ENCODE peak calls at places on chromosomes 5 and 9, in seven cellular contexts. N is CD8-positive, alpha-beta memory T cell; T is effector memory CD4-positive, alpha-beta T cell; R is vagina; X is mammary epithelial cell; Z is brain microvascular endothelial cell; P is IMR-90. J is an unnamed sample.

GRCh38 chr9:109382585-109382984 is 61.7 kb upstream of the EPB41L4B start:
- DNase-seq in N (no peak), T (no peak), P (no peak), X (no peak), Z (no peak), R (no peak), J (no peak)

GRCh38 chr9:91903126-91903911 is 46.7 kb downstream of the ROR2 start:
- DNase-seq in T (no peak), X (no peak), Z (no peak), R (no peak), P (no peak), N (no peak), J (no peak)

GRCh38 chr5:124867064-124867707 is 120.7 kb upstream of the ZNF608 start:
- DNase-seq in R (no peak), N (no peak), Z (peak; percentile 3), T (no peak), X (peak; percentile 13), P (peak; percentile 37), J (no peak)

GRCh38 chr5:97986069-97986468 is 787.4 kb upstream of the RGMB start:
- DNase-seq in R (no peak), T (no peak), N (no peak), P (peak; percentile 60), Z (peak; percentile 87), X (peak; percentile 2), J (no peak)

GRCh38 chr9:2015581-2016410 is 649 bp downstream of the SMARCA2 start:
- DNase-seq in P (peak; percentile 24), X (peak; percentile 54), R (no peak), N (peak; percentile 45), Z (peak; percentile 11), T (peak; percentile 35), J (peak; percentile 48)

GRCh38 chr5:78243639-78244038 is 50.9 kb downstream of the AP3B1 start:
- DNase-seq in N (no peak), Z (peak; percentile 43), P (peak; percentile 88), X (peak; percentile 1), R (no peak), T (no peak), J (no peak)

GRCh38 chr5:169527863-169528262 is 55.7 kb upstream of the SPDL1 start:
- DNase-seq in T (no peak), N (no peak), P (no peak), R (no peak), Z (no peak), X (peak; percentile 19), J (no peak)

GRCh38 chr5:160479926-160480325 is 58.3 kb downstream of the PTTG1 start:
- DNase-seq in X (peak; percentile 53), Z (peak; percentile 87), N (no peak), P (peak; percentile 84), R (no peak), T (no peak), J (no peak)

GRCh38 chr9:12776775-12777055 is 1.9 kb downstream of the LURAP1L start:
- DNase-seq in N (no peak), P (peak; percentile 63), X (no peak), T (no peak), Z (peak; percentile 77), R (no peak), J (no peak)

GRCh38 chr5:38878391-38879090 is 32.7 kb downstream of the OSMR start:
- DNase-seq in N (no peak), R (no peak), T (no peak), Z (no peak), X (no peak), P (peak; percentile 14), J (no peak)
- H3K36me3 ChIP-seq in N (no peaks in the 10 kb centered on the region), R (peaks cover 31% of the 10 kb centered on the region), T (no peaks in the 10 kb centered on the region), Z (peaks cover 33% of the 10 kb centered on the region), X (peaks cover 56% of the 10 kb centered on the region), P (peaks cover 56% of the 10 kb centered on the region), J (no peaks in the 10 kb centered on the region)

GRCh38 chr5:111236995-111237394 is 12.8 kb downstream of the CAMK4 start:
- DNase-seq in R (no peak), Z (no peak), T (no peak), N (no peak), P (no peak), X (no peak), J (no peak)
- H3K27ac ChIP-seq in R (no peak overlapping the region), Z (no peak overlapping the region), T (peak overlapping the region; percentile 64), N (no peak overlapping the region), P (no peak overlapping the region), X (no peak overlapping the region), J (no peak overlapping the region)

GRCh38 chr5:176530983-176531901 is 6.0 kb downstream of the RNF44 start:
- DNase-seq in R (no peak), X (no peak), Z (no peak), T (no peak), P (peak; percentile 74), N (no peak), J (no peak)
- H3K36me3 ChIP-seq in R (peaks cover 42% of the 10 kb centered on the region), X (peaks cover 9% of the 10 kb centered on the region), Z (peaks cover 36% of the 10 kb centered on the region), T (peaks cover 45% of the 10 kb centered on the region), P (peaks cover 45% of the 10 kb centered on the region), N (peaks cover 33% of the 10 kb centered on the region), J (no peaks in the 10 kb centered on the region)

DNA sequence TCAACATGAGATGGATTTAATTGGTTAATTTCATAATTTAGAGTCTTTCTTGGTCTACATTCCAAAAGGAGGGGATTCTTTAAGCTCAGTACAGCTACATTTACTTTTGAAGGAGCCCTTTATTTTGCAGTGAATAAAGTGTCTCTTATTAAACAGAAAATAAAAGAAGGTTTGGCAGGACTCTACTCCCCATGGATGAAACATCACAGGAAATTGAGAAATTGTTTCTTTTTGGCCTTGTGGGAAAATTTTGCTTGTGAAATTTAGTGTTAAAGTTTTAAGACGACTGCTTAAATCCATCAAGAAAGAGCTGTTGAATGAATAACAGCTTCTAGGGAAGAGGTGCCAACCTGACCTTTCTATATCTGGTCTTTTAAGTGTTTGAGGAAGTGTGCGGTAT is 187.7 kb downstream of the NTRK2 start:
- DNase-seq in T (no peak), R (no peak), N (no peak), P (no peak), Z (no peak), X (no peak), J (no peak)
- H3K27ac ChIP-seq in T (no peak overlapping the region), R (peak overlapping the region; percentile 49), N (no peak overlapping the region), P (no peak overlapping the region), Z (no peak overlapping the region), X (no peak overlapping the region), J (peak overlapping the region; percentile 54)

GRCh38 chr5:179868541-179868940 is 9.9 kb upstream of the MRNIP start:
- DNase-seq in N (no peak), X (no peak), T (no peak), P (no peak), R (no peak), Z (no peak), J (no peak)

GRCh38 chr5:179867476-179867875 is 8.9 kb upstream of the MRNIP start:
- DNase-seq in N (no peak), Z (no peak), T (no peak), P (no peak), X (no peak), R (no peak), J (no peak)

GRCh38 chr5:179870403-179870903 is 11.8 kb upstream of the MRNIP start:
- DNase-seq in T (no peak), X (no peak), P (peak; percentile 52), Z (peak; percentile 11), N (no peak), R (no peak), J (peak; percentile 70)

GRCh38 chr5:179869641-179870402 is 11.2 kb upstream of the MRNIP start:
- DNase-seq in X (no peak), R (no peak), N (no peak), P (no peak), Z (no peak), T (no peak), J (no peak)

GRCh38 chr5:179869101-179869500 is 10.5 kb upstream of the MRNIP start:
- DNase-seq in X (no peak), T (no peak), Z (no peak), R (no peak), N (no peak), P (no peak), J (no peak)
- H3K36me3 ChIP-seq in X (peaks cover 2% of the 10 kb centered on the region), T (peaks cover 24% of the 10 kb centered on the region), Z (peaks cover 53% of the 10 kb centered on the region), R (peaks cover 76% of the 10 kb centered on the region), N (peaks cover 3% of the 10 kb centered on the region), P (peaks cover 74% of the 10 kb centered on the region), J (no peaks in the 10 kb centered on the region)

DNA sequence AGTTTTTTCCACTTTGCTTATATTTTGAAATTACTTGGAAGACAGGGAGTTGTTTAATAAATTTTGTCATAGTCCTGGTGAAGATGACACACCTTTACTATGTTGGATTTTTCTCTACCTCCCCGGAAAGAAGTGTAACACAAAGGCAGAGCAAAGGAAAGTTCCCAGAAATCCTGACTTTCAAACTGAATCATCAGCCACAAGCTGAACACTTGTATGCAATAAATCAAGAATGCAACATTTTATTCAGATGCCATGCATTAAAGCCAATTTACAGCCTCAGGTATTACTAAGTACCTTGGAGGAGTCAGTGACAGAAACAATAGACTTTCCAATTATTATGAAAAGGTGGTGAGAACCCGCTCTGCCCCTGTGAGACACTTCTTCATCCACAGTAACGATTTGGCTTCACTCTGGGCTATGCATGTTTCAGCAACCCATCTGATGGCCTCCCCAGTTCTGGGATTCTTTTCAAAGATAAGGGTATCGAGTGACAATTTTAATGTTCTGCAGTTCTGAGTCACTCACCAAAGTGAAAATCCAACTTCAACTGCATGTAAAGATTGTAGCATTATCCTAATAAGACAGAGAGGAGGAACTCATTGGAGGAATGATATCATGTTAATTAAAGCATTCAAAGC is 1078.1 kb upstream of the SEMA6A start:
- DNase-seq in R (no peak), Z (no peak), X (no peak), P (no peak), N (no peak), T (no peak), J (no peak)
- H3K27ac ChIP-seq in R (no peak overlapping the region), Z (no peak overlapping the region), X (no peak overlapping the region), P (no peak overlapping the region), N (no peak overlapping the region), T (no peak overlapping the region), J (no peak overlapping the region)

J was measured in uterus.